ENCODE peak calls at places on chromosomes 12 and 14, in four cellular contexts. Y is K562, D is hepatic stellate cell, A is T-helper 2 cell. O is an unnamed sample.

GRCh38 chr12:15774819-15775218 is 14.4 kb downstream of the EPS8 start:
- DNase-seq in A (no peak), Y (no peak), D (no peak), O (no peak)

GRCh38 chr14:23079716-23080115 is 15.2 kb downstream of the ACIN1 start:
- DNase-seq in A (no peak), D (no peak), Y (no peak), O (no peak)

GRCh38 chr12:68293347-68293746 is 38.8 kb downstream of the MDM1 start:
- DNase-seq in A (no peak), D (no peak), Y (no peak), O (no peak)

GRCh38 chr14:99262977-99263448 is 9.0 kb downstream of the BCL11B start:
- DNase-seq in Y (no peak), A (no peak), D (no peak), O (no peak)

GRCh38 chr12:89280833-89281533 is 71.3 kb downstream of the DUSP6 start:
- DNase-seq in A (no peak), D (no peak), Y (no peak), O (no peak)

GRCh38 chr12:12070674-12071661 is at the start of gene BCL2L14:
- DNase-seq in D (no peak), Y (no peak), A (no peak), O (no peak)

GRCh38 chr14:74404435-74404834 is 21.6 kb downstream of the SYNDIG1L start:
- DNase-seq in D (no peak), A (no peak), Y (no peak), O (no peak)

GRCh38 chr14:32697114-32697513 is 241.6 kb upstream of the NPAS3 start:
- DNase-seq in A (no peak), D (no peak), Y (no peak), O (no peak)

GRCh38 chr12:124837958-124838803 is 25.5 kb downstream of the SCARB1 start:
- DNase-seq in A (no peak), D (peak; percentile 88), Y (no peak), O (no peak)

O was measured in T-helper 22 cell.